ENCODE peak calls at places on chromosomes 2 and 18, in eight cellular contexts. F, M, H, Z, Q, I, O and B are unnamed samples.

GRCh38 chr18:36711014-36711725 is 117.6 kb downstream of the TPGS2 start:
- DNase-seq in Q (no peak), O (no peak), M (no peak), H (no peak), I (no peak), F (no peak), Z (no peak), B (no peak)

GRCh38 chr2:241862093-241862492 is 3.4 kb upstream of the PDCD1 start:
- DNase-seq in M (no peak), F (no peak), H (no peak), Z (no peak), Q (no peak), O (no peak), I (no peak), B (no peak)

GRCh38 chr2:20370191-20370590 is 19.5 kb upstream of the PUM2 start:
- DNase-seq in H (no peak), M (peak), Z (peak), Q (no peak), O (no peak), F (no peak), I (no peak), B (no peak)

GRCh38 chr18:36152781-36153180 is 23.1 kb downstream of the ELP2 start:
- DNase-seq in F (no peak), Q (no peak), M (no peak), H (no peak), I (no peak), Z (no peak), O (no peak), B (no peak)

GRCh38 chr2:70949086-70949485 is 13.4 kb downstream of the ATP6V1B1 start:
- DNase-seq in Q (no peak), M (no peak), F (no peak), I (no peak), Z (no peak), H (no peak), O (no peak), B (no peak)

GRCh38 chr2:38505779-38506178 is 96.9 kb downstream of the HNRNPLL start:
- DNase-seq in Z (peak), M (peak), Q (no peak), I (no peak), F (peak), O (peak), H (no peak), B (no peak)

GRCh38 chr2:48589170-48589767 is 28.4 kb upstream of the GTF2A1L start:
- DNase-seq in I (peak), F (peak), O (peak), Z (peak), M (peak), H (no peak), Q (no peak), B (peak)

GRCh38 chr18:6405237-6406074 is 9.3 kb downstream of the L3MBTL4 start:
- DNase-seq in M (no peak), Z (no peak), I (no peak), F (no peak), Q (no peak), O (no peak), H (no peak), B (no peak)

GRCh38 chr2:135820003-135820618 is 16.9 kb downstream of the LCT start:
- DNase-seq in F (peak), H (peak), O (peak), M (no peak), Z (no peak), I (no peak), Q (no peak), B (no peak)

GRCh38 chr18:35197286-35197685 is 43.5 kb upstream of the ZNF397 start:
- DNase-seq in Q (no peak), M (no peak), F (no peak), I (no peak), Z (no peak), H (no peak), O (no peak), B (no peak)

GRCh38 chr18:44741070-44741469 is 60.4 kb downstream of the SETBP1 start:
- DNase-seq in F (no peak), H (no peak), Q (no peak), I (no peak), M (no peak), O (no peak), Z (no peak), B (no peak)

GRCh38 chr2:136207030-136207623 is 89.2 kb upstream of the CXCR4 start:
- DNase-seq in I (no peak), F (peak), M (no peak), H (no peak), O (no peak), Q (no peak), Z (no peak), B (no peak)

GRCh38 chr2:60552096-60552850 is 1.2 kb downstream of the BCL11A start:
- DNase-seq in Q (peak), O (no peak), I (no peak), H (no peak), F (peak), M (peak), Z (no peak), B (peak)

GRCh38 chr2:102013200-102014040 is 21.7 kb downstream of the IL1R2 start:
- DNase-seq in F (no peak), O (no peak), M (no peak), H (no peak), I (no peak), Z (no peak), Q (no peak), B (no peak)

GRCh38 chr2:107633580-107634147 is 193.0 kb upstream of the RGPD4 start:
- DNase-seq in O (peak), M (no peak), Z (no peak), I (peak), Q (no peak), H (no peak), F (peak), B (no peak)

GRCh38 chr18:39389800-39390379 is 1824.3 kb upstream of the CELF4 start:
- DNase-seq in F (no peak), I (no peak), H (no peak), Q (no peak), O (no peak), M (no peak), Z (no peak), B (no peak)
- TF ChIP-seq POLR2A in F (no peak), I (no peak), H (no peak), Q (no peak), O (no peak), M (no peak), Z (no peak), B (no peak)

GRCh38 chr2:161237397-161238263 is 70.6 kb upstream of the PSMD14 start:
- DNase-seq in Z (peak), Q (peak), H (no peak), F (peak), I (no peak), O (peak), M (peak), B (peak)
- TF ChIP-seq POLR2A in Z (no peak), Q (no peak), H (no peak), F (no peak), I (no peak), O (no peak), M (no peak), B (no peak)

GRCh38 chr2:239308696-239309397 is 92.0 kb downstream of the HDAC4 start:
- DNase-seq in H (no peak), Z (peak), M (peak), Q (peak), F (no peak), O (no peak), I (no peak), B (no peak)
- TF ChIP-seq POLR2A in H (no peak), Z (no peak), M (peak), Q (no peak), F (no peak), O (no peak), I (no peak), B (no peak)

GRCh38 chr18:23684515-23685197 is 4.6 kb upstream of the LAMA3 start:
- DNase-seq in I (no peak), Q (no peak), M (no peak), H (no peak), F (no peak), O (no peak), Z (no peak), B (no peak)

GRCh38 chr18:23690505-23691068 is 1.3 kb downstream of the LAMA3 start:
- DNase-seq in Z (no peak), F (no peak), H (no peak), I (no peak), O (no peak), M (no peak), Q (no peak), B (no peak)

GRCh38 chr18:23688528-23688927 is 725 bp upstream of the LAMA3 start:
- DNase-seq in M (no peak), H (no peak), Q (no peak), O (no peak), F (no peak), I (no peak), Z (no peak), B (no peak)

GRCh38 chr18:23689616-23690504 is 607 bp downstream of the LAMA3 start:
- DNase-seq in M (no peak), Z (peak), I (no peak), H (peak), O (no peak), Q (peak), F (no peak), B (no peak)

DNA sequence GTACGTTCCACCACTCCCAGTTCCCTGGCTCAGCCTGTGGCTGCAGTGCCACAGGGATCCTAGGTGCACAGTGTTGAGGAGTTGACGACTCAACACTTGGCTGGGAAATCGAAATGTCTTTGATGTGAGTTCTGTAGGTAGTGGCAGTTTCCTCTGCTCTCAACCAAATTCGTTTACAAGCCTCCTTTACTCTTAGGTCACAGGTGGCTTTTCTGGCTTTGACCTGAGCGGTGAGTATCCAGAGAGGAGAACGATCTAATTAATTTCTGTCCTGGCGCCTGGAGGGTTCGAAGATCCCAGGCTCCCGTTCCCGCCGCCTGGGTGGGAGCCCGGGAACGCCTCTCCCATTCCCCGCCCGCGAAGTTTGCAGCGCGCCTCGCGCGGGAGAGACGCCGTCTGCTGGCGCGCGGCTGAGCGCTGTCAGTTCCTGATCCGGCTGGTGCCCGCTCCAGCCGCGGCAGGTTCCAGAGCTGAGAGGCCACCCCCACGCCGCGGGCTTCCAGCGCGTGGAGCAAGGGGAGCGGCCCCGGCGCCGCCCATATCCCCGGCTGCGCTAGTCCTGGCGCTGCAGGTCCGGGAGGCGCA is at the start of gene LAMA3:
- DNase-seq in H (no peak), Z (peak), F (no peak), M (peak), O (peak), Q (peak), I (no peak), B (no peak)
- TF ChIP-seq POLR2A in H (no peak), Z (peak), F (no peak), M (peak), O (peak), Q (peak), I (no peak), B (no peak)

DNA sequence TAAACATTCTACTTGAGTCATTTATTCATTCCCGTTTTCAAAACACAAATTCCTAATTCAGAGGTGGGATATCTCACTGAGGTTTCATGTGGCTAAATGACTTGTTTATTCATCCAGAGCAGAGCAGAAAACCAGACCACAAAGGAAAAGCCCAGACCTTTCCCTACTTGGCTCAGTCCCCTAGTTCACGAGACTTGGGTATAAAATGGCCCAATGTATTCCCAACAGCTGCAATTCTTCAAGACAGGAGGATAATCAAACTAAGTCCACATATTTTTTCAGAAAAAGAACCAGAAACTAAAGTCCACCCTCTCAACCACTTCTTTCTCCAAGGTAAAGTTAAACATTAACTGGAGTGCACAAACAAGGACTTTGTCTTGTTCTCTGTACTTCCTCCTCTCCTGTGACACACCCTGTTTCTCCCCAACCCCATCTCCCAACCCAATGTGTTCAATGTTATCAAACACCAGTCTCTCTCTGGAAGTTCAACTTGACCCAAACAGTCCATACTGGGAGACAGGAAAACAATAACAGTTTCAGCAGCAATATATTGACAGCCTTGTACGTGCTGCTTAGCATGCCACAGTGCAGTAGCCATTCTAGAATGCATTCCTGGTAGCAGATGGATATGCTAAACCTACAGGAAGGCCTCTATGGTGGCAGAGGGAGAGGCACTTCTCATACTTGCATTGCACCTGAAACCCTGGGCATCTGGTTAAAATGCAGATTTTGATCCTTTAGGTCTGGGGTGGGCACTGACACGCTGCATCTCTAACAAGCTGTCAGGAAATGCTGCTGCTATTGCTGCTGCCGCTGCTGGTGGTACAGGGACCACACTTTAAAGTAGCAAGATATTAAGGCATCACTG is 110.7 kb downstream of the INO80D start:
- DNase-seq in I (no peak), F (no peak), Q (no peak), Z (no peak), O (no peak), H (no peak), M (no peak), B (no peak)
- TF ChIP-seq POLR2A in I (no peak), F (no peak), Q (no peak), Z (no peak), O (no peak), H (no peak), M (no peak), B (no peak)

GRCh38 chr2:160299540-160299939 is 99.5 kb upstream of the ITGB6 start:
- DNase-seq in H (no peak), O (no peak), I (no peak), Z (no peak), Q (no peak), F (peak), M (no peak), B (no peak)

GRCh38 chr2:160295519-160296231 is 95.6 kb upstream of the ITGB6 start:
- DNase-seq in F (no peak), I (no peak), O (no peak), M (no peak), H (no peak), Q (no peak), Z (no peak), B (no peak)

GRCh38 chr2:160301420-160301819 is 101.3 kb upstream of the ITGB6 start:
- DNase-seq in H (no peak), Z (no peak), Q (no peak), O (no peak), I (no peak), F (no peak), M (no peak), B (no peak)

GRCh38 chr2:160300203-160300602 is 100.1 kb upstream of the ITGB6 start:
- DNase-seq in Q (no peak), H (no peak), M (no peak), O (no peak), F (no peak), I (no peak), Z (no peak), B (no peak)

GRCh38 chr2:160298960-160299359 is 98.9 kb upstream of the ITGB6 start:
- DNase-seq in I (no peak), O (no peak), Z (no peak), M (no peak), H (no peak), Q (no peak), F (no peak), B (no peak)
- TF ChIP-seq POLR2A in I (no peak), O (no peak), Z (no peak), M (no peak), H (no peak), Q (no peak), F (no peak), B (no peak)

DNA sequence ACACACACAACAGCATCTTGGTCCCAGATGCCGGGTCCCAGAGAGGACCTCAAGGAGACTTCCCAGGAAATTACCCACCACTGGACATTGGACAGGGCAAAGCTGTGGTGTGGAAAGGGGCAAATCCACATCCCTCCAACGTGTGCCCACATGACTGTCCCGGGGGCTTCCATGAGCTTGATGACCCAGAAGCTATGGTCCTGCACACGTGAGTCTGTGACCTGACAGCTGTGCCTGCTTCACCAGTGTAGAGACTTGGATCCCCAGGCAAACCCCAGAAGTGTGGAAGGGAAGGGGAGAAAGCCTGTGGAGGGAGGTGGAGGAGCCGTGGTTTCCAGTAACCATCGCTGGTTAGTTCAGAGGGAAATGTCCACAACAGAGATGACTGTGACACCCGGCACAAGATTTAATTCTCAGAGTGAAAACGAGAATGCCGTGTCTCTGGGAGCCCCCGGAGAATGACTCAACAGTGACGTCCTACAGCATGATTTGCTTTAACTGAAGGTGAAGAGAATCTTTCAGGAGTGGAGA is 19.1 kb upstream of the GPR55 start:
- DNase-seq in M (no peak), F (no peak), Q (no peak), Z (no peak), H (no peak), I (no peak), O (no peak), B (no peak)
- TF ChIP-seq POLR2A in M (no peak), F (no peak), Q (no peak), Z (no peak), H (peak), I (no peak), O (no peak), B (no peak)

GRCh38 chr2:190628651-190629378 is 20.1 kb upstream of the NAB1 start:
- DNase-seq in O (no peak), I (peak), F (no peak), M (no peak), H (no peak), Z (no peak), Q (no peak), B (no peak)
- TF ChIP-seq POLR2A in O (no peak), I (no peak), F (no peak), M (no peak), H (no peak), Z (no peak), Q (no peak), B (no peak)

GRCh38 chr2:24792874-24793751 is at the start of the genes CENPO and PTRHD1:
- DNase-seq in M (peak), I (peak), O (peak), H (peak), Q (peak), Z (peak), F (peak), B (peak)
- TF ChIP-seq POLR2A in M (peak), I (peak), O (peak), H (peak), Q (peak), Z (peak), F (peak), B (peak)

GRCh38 chr2:17521621-17522020 is 3.4 kb upstream of the RAD51AP2 start:
- DNase-seq in O (no peak), I (no peak), M (no peak), F (no peak), Q (no peak), H (no peak), Z (no peak), B (no peak)
- TF ChIP-seq POLR2A in O (no peak), I (no peak), M (no peak), F (no peak), Q (no peak), H (no peak), Z (no peak), B (no peak)